ENCODE peak calls at places on chromosomes 6 and 20, in six cellular contexts. E, G, B, M, U and T are unnamed samples.
A peak's percentile ranks its signal among the peaks of the same experiment; 100 is the strongest.

GRCh38 chr6:142900467-142900961 is 44.5 kb downstream of the HIVEP2 start:
- DNase-seq in E (no peak), G (no peak), U (no peak), M (no peak), B (no peak), T (peak; percentile 23)

GRCh38 chr6:142242269-142242668 is 59.5 kb upstream of the ADGRG6 start:
- DNase-seq in E (no peak), G (no peak), U (no peak), B (no peak), M (no peak), T (no peak)

GRCh38 chr6:98838027-98838426 is 3.7 kb downstream of the POU3F2 start:
- DNase-seq in E (no peak), G (no peak), B (no peak), M (no peak), U (no peak), T (no peak)

GRCh38 chr6:145583753-145584152 is 151.6 kb downstream of the EPM2A start:
- DNase-seq in B (no peak), E (no peak), G (no peak), U (no peak), M (no peak), T (no peak)

GRCh38 chr6:111175135-111175534 is 87.8 kb downstream of the SLC16A10 start:
- DNase-seq in U (no peak), B (no peak), G (peak; percentile 4), M (no peak), E (no peak), T (no peak)

GRCh38 chr6:144715344-144715743 is 430.2 kb downstream of the UTRN start:
- DNase-seq in B (no peak), M (no peak), E (no peak), U (no peak), G (no peak), T (no peak)

GRCh38 chr6:24385536-24386269 is 17.0 kb upstream of the MRS2 start:
- DNase-seq in G (no peak), U (no peak), M (no peak), E (no peak), B (no peak), T (no peak)

GRCh38 chr6:92180090-92180489 is 1239.3 kb downstream of the EPHA7 start:
- DNase-seq in B (no peak), U (no peak), M (no peak), E (no peak), G (no peak), T (no peak)

GRCh38 chr6:62891065-62891647 is 320.1 kb upstream of the FKBP1C start:
- DNase-seq in M (no peak), G (no peak), E (no peak), U (no peak), B (no peak), T (no peak)

GRCh38 chr6:6714498-6715360 is 126.2 kb downstream of the LY86 start:
- DNase-seq in E (no peak), M (no peak), U (no peak), G (peak; percentile 30), B (no peak), T (no peak)

GRCh38 chr6:170167657-170168159 is 123.2 kb downstream of the DLL1 start:
- DNase-seq in M (no peak), B (no peak), G (no peak), E (no peak), U (no peak), T (no peak)

GRCh38 chr6:53795254-53795701 is 473 bp downstream of the LRRC1 start:
- DNase-seq in U (no peak), G (no peak), B (no peak), E (no peak), M (no peak), T (no peak)

GRCh38 chr6:113857565-113858066 is 471 bp downstream of the MARCKS start:
- DNase-seq in U (no peak), G (no peak), E (peak; percentile 53), M (peak; percentile 32), B (peak; percentile 43), T (no peak)

GRCh38 chr20:25462166-25462565 is 54.7 kb downstream of the GINS1 start:
- DNase-seq in U (no peak), G (no peak), E (no peak), B (no peak), M (no peak), T (no peak)

GRCh38 chr6:1667012-1667804 is 57.5 kb downstream of the FOXC1 start:
- DNase-seq in B (no peak), M (no peak), U (no peak), E (no peak), G (peak; percentile 58), T (no peak)

GRCh38 chr6:138406443-138406842 is 2.4 kb downstream of the HEBP2 start:
- DNase-seq in G (no peak), B (no peak), M (no peak), E (peak; percentile 1), U (no peak), T (no peak)

GRCh38 chr6:162123797-162124196 is 603.8 kb downstream of the PRKN start:
- DNase-seq in U (no peak), G (peak; percentile 48), B (no peak), E (no peak), M (no peak), T (no peak)

GRCh38 chr20:12166053-12166717 is 248.5 kb downstream of the BTBD3 start:
- DNase-seq in U (peak; percentile 36), M (no peak), E (no peak), G (peak; percentile 96), B (peak; percentile 15), T (no peak)

GRCh38 chr6:28541996-28542395 is 16.3 kb downstream of the GPX5 start:
- DNase-seq in B (no peak), G (no peak), M (no peak), U (no peak), E (no peak), T (no peak)
- H3K27me3 ChIP-seq in B (no peaks in the 10 kb centered on the region), G (no peaks in the 10 kb centered on the region), M (peaks cover 11% of the 10 kb centered on the region), U (no peaks in the 10 kb centered on the region), E (no peaks in the 10 kb centered on the region), T (no peaks in the 10 kb centered on the region)

DNA sequence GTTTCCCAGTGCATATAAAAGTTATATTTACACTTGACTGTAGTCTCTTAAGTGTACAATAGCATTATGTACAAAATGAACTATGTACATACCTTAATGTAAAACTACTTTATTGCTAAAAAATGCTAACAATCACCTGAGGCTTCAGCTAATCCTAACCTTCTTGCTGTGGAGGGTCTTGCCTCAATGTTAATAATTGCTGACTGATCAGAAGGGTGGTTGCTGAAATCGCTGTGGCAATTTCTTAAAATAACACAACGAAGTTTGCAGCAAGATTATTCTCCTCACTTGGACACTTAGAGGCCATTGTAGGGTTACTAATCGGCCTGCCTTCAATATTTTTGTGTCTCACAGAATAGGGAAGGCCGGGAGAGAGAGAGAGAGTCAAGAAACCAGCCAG is 24.7 kb upstream of the MICB start:
- DNase-seq in E (peak; percentile 3), B (no peak), G (no peak), M (no peak), U (no peak), T (no peak)
- H3K4me1 ChIP-seq in E (no peaks in the 10 kb centered on the region), B (no peaks in the 10 kb centered on the region), G (no peaks in the 10 kb centered on the region), M (no peaks in the 10 kb centered on the region), U (peaks cover 8% of the 10 kb centered on the region), T (peaks cover 59% of the 10 kb centered on the region)

DNA sequence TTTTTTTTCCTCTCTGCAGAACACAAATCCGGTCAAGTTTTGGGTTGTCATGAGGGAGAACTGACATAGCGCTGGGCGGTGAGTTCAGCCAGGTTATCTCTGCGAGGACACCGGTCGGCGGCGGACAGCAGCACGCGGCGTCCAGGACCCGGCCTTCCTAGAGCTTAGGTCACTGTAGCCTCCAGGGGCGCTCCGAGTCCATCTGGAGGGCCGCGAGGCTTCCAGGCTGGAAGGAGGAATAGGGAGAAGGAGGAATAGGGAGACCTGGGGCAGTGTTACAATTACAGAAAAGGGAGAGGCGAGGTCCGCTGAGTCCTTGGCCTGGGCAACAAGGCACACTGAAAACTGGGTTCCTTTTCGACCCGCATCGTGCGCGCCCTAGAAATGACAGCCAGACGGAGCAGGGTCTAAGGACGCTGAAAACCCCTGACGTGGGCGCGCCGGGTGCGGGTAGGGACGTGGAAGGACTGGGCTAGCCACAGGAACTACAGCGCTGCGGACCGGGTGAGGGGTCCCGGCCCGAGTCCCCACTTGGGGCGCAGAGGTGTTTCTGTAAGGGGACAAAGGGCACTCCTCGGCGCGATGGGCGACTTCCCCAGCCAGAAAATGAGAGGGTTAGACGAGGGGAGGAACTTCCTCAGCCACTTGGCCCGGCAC is 536 bp upstream of the FNDC1 start:
- DNase-seq in U (peak; percentile 45), G (peak; percentile 49), E (peak; percentile 78), B (peak; percentile 34), M (peak; percentile 24), T (no peak)
- TF ChIP-seq CTCF in U (no peak), G (no peak), E (peak; percentile 60), B (no peak), M (peak; percentile 33), T (no peak)

DNA sequence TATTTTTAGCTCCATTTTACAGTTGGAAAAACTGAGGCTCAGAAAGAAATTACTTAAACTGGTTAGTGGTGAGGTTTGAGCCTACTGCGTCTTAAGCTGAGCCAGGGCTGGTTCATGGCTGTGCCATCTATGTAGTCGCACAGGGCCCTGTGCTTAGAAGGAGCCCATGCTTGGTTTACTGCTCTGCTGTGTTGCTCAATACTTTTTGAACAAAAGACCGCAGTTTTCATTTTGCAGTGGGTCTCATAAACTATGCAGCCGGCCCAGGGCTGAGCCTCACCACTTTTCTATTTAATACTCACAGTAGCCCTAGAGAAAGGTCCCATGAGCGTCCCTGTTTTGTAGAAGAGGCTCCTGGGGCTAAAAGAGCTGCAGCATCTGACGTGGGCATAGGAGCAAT is 577 bp downstream of the SIRPB2 start:
- DNase-seq in B (no peak), U (no peak), M (no peak), G (no peak), E (no peak), T (no peak)
- H3K27me3 ChIP-seq in B (no peaks in the 10 kb centered on the region), U (no peaks in the 10 kb centered on the region), M (no peaks in the 10 kb centered on the region), G (peaks cover 14% of the 10 kb centered on the region), E (peaks cover 2% of the 10 kb centered on the region), T (peaks cover 4% of the 10 kb centered on the region)

DNA sequence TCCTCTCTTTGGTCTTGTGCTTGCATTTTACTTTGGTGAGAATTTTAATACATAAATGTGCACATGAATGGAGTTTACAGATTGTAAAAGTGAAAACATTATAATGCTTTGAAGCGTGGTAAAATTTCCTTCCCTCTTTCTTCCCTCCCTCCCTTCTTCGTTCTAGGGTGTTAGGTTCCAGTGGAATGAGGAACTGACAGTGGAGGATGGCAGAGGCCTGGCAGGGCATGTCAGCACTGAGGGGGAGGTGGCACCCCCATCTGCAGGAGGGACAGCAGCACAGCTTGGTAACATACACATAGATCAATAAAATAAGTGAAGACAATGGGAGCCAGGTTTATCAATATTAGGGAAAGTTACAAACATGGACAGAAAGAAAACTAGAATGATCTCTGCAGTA is 47.5 kb downstream of the RNASET2 start:
- DNase-seq in U (no peak), G (no peak), E (no peak), B (no peak), M (no peak), T (no peak)
- H3K4me1 ChIP-seq in U (no peaks in the 10 kb centered on the region), G (no peaks in the 10 kb centered on the region), E (peaks cover 5% of the 10 kb centered on the region), B (no peaks in the 10 kb centered on the region), M (no peaks in the 10 kb centered on the region), T (peaks cover 14% of the 10 kb centered on the region)

DNA sequence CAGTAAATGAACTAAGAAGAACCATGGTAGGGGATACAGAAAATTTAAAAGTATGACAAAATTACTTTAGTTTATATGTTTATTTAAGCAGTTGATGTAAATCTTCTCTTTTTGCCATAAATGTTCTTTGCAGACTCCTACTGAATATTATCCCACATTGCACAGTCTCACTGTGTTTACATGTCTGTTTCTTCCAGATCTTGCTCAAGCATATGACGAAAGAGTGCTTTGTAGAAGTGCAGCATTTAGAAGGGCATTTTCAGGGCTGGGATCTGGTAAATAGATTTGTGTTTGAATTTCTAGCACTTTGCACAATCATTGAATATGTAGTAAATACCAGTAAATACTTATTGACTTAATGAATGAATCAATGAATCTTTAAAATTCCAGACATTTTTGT is 152.0 kb upstream of the EPHA7 start:
- DNase-seq in B (no peak), G (peak; percentile 51), E (no peak), M (no peak), U (no peak), T (no peak)
- TF ChIP-seq CTCF in B (no peak), G (no peak), E (no peak), M (no peak), U (no peak), T (no peak)